ENCODE peak calls at places on chromosome 1, in five cellular contexts. One of them, this sample, is unnamed.
A peak's percentile ranks its signal among the peaks of the same experiment; 100 is the strongest.

GRCh38 chr1:194825382-194825781 is 1639.0 kb upstream of the B3GALT2 start:
- DNase-seq in brain microvascular endothelial cell: no peak
- DNase-seq in CD4-positive, CD25-positive, alpha-beta regulatory T cell: no peak
- DNase-seq in heart right ventricle: no peak
- DNase-seq in PC-3: no peak
- DNase-seq in this sample: no peak

GRCh38 chr1:100860397-100860991 is 34.1 kb downstream of the EXTL2 start:
- DNase-seq in brain microvascular endothelial cell: peak; percentile 80
- DNase-seq in CD4-positive, CD25-positive, alpha-beta regulatory T cell: no peak
- DNase-seq in heart right ventricle: no peak
- DNase-seq in PC-3: peak; percentile 57
- DNase-seq in this sample: no peak

GRCh38 chr1:207404849-207405525 is 49.1 kb upstream of the CR2 start:
- DNase-seq in brain microvascular endothelial cell: peak; percentile 36
- DNase-seq in CD4-positive, CD25-positive, alpha-beta regulatory T cell: peak; percentile 78
- DNase-seq in heart right ventricle: no peak
- DNase-seq in PC-3: peak; percentile 93
- DNase-seq in this sample: peak; percentile 36

GRCh38 chr1:208217774-208218173 is 26.4 kb downstream of the PLXNA2 start:
- DNase-seq in brain microvascular endothelial cell: no peak
- DNase-seq in CD4-positive, CD25-positive, alpha-beta regulatory T cell: no peak
- DNase-seq in heart right ventricle: no peak
- DNase-seq in PC-3: no peak
- DNase-seq in this sample: no peak

GRCh38 chr1:115136106-115136505 is 46.8 kb upstream of the TSPAN2 start:
- DNase-seq in brain microvascular endothelial cell: no peak
- DNase-seq in CD4-positive, CD25-positive, alpha-beta regulatory T cell: no peak
- DNase-seq in heart right ventricle: no peak
- DNase-seq in PC-3: peak; percentile 67
- DNase-seq in this sample: no peak

GRCh38 chr1:183996036-183996376 is 41.5 kb downstream of the COLGALT2 start:
- DNase-seq in brain microvascular endothelial cell: no peak
- DNase-seq in CD4-positive, CD25-positive, alpha-beta regulatory T cell: no peak
- DNase-seq in heart right ventricle: no peak
- DNase-seq in PC-3: no peak
- DNase-seq in this sample: no peak

GRCh38 chr1:97094257-97094972 is 372.8 kb downstream of the PTBP2 start:
- DNase-seq in brain microvascular endothelial cell: peak; percentile 80
- DNase-seq in CD4-positive, CD25-positive, alpha-beta regulatory T cell: no peak
- DNase-seq in heart right ventricle: no peak
- DNase-seq in PC-3: peak; percentile 86
- DNase-seq in this sample: peak; percentile 83

GRCh38 chr1:160428655-160429054 is 28.3 kb downstream of the VANGL2 start:
- DNase-seq in brain microvascular endothelial cell: peak; percentile 48
- DNase-seq in CD4-positive, CD25-positive, alpha-beta regulatory T cell: peak; percentile 64
- DNase-seq in heart right ventricle: peak; percentile 50
- DNase-seq in PC-3: peak; percentile 70
- DNase-seq in this sample: no peak

GRCh38 chr1:236433819-236434315 is 39.8 kb downstream of the EDARADD start:
- DNase-seq in brain microvascular endothelial cell: no peak
- DNase-seq in CD4-positive, CD25-positive, alpha-beta regulatory T cell: no peak
- DNase-seq in heart right ventricle: no peak
- DNase-seq in PC-3: no peak
- DNase-seq in this sample: no peak

GRCh38 chr1:47229031-47229831 is 2.8 kb downstream of the TAL1 start:
- DNase-seq in brain microvascular endothelial cell: no peak
- DNase-seq in CD4-positive, CD25-positive, alpha-beta regulatory T cell: no peak
- DNase-seq in heart right ventricle: no peak
- DNase-seq in PC-3: no peak
- DNase-seq in this sample: no peak

GRCh38 chr1:211551628-211552465 is 27.1 kb downstream of the SLC30A1 start:
- DNase-seq in brain microvascular endothelial cell: peak; percentile 71
- DNase-seq in CD4-positive, CD25-positive, alpha-beta regulatory T cell: no peak
- DNase-seq in heart right ventricle: no peak
- DNase-seq in PC-3: peak; percentile 50
- DNase-seq in this sample: peak; percentile 39

GRCh38 chr1:12640958-12641272 is 3.0 kb upstream of the AADACL4 start:
- DNase-seq in brain microvascular endothelial cell: no peak
- DNase-seq in CD4-positive, CD25-positive, alpha-beta regulatory T cell: no peak
- DNase-seq in heart right ventricle: no peak
- DNase-seq in PC-3: no peak
- DNase-seq in this sample: no peak

GRCh38 chr1:36387141-36387949 is 1.6 kb upstream of the STK40 start:
- DNase-seq in brain microvascular endothelial cell: peak; percentile 71
- DNase-seq in CD4-positive, CD25-positive, alpha-beta regulatory T cell: no peak
- DNase-seq in heart right ventricle: no peak
- DNase-seq in PC-3: no peak
- DNase-seq in this sample: no peak

GRCh38 chr1:107683198-107683657 is 281.8 kb downstream of the VAV3 start:
- DNase-seq in brain microvascular endothelial cell: no peak
- DNase-seq in CD4-positive, CD25-positive, alpha-beta regulatory T cell: no peak
- DNase-seq in heart right ventricle: no peak
- DNase-seq in PC-3: peak; percentile 85
- DNase-seq in this sample: peak; percentile 45

GRCh38 chr1:51301844-51302162 is 28.6 kb downstream of the TTC39A start:
- DNase-seq in brain microvascular endothelial cell: no peak
- DNase-seq in CD4-positive, CD25-positive, alpha-beta regulatory T cell: no peak
- DNase-seq in heart right ventricle: no peak
- DNase-seq in PC-3: no peak
- DNase-seq in this sample: no peak

GRCh38 chr1:213984387-213985180 is 3.2 kb upstream of the PROX1 start:
- DNase-seq in brain microvascular endothelial cell: no peak
- DNase-seq in CD4-positive, CD25-positive, alpha-beta regulatory T cell: no peak
- DNase-seq in heart right ventricle: no peak
- DNase-seq in PC-3: no peak
- DNase-seq in this sample: no peak

GRCh38 chr1:178066904-178067531 is 26.9 kb upstream of the RASAL2 start:
- DNase-seq in brain microvascular endothelial cell: no peak
- DNase-seq in CD4-positive, CD25-positive, alpha-beta regulatory T cell: no peak
- DNase-seq in heart right ventricle: no peak
- DNase-seq in PC-3: no peak
- DNase-seq in this sample: no peak

GRCh38 chr1:118075116-118075515 is 109.9 kb downstream of the SPAG17 start:
- DNase-seq in brain microvascular endothelial cell: no peak
- DNase-seq in CD4-positive, CD25-positive, alpha-beta regulatory T cell: no peak
- DNase-seq in heart right ventricle: no peak
- DNase-seq in PC-3: peak; percentile 12
- DNase-seq in this sample: peak; percentile 37

GRCh38 chr1:103457856-103458255 is 67.6 kb upstream of the RNPC3 start:
- DNase-seq in brain microvascular endothelial cell: no peak
- DNase-seq in CD4-positive, CD25-positive, alpha-beta regulatory T cell: no peak
- DNase-seq in heart right ventricle: no peak
- DNase-seq in PC-3: no peak
- DNase-seq in this sample: no peak

GRCh38 chr1:107965112-107965991 is at the start of gene VAV3:
- DNase-seq in brain microvascular endothelial cell: peak; percentile 41
- DNase-seq in CD4-positive, CD25-positive, alpha-beta regulatory T cell: peak; percentile 57
- DNase-seq in heart right ventricle: peak; percentile 75
- DNase-seq in PC-3: peak; percentile 67
- DNase-seq in this sample: no peak

GRCh38 chr1:71834570-71835441 is 447.5 kb downstream of the NEGR1 start:
- DNase-seq in brain microvascular endothelial cell: no peak
- DNase-seq in CD4-positive, CD25-positive, alpha-beta regulatory T cell: no peak
- DNase-seq in heart right ventricle: peak; percentile 8
- DNase-seq in PC-3: no peak
- DNase-seq in this sample: no peak

GRCh38 chr1:211145944-211146343 is 12.0 kb upstream of the KCNH1 start:
- DNase-seq in brain microvascular endothelial cell: no peak
- DNase-seq in CD4-positive, CD25-positive, alpha-beta regulatory T cell: no peak
- DNase-seq in heart right ventricle: no peak
- DNase-seq in PC-3: no peak
- DNase-seq in this sample: peak; percentile 16

GRCh38 chr1:223156343-223156742 is 13.3 kb upstream of the TLR5 start:
- DNase-seq in brain microvascular endothelial cell: no peak
- DNase-seq in CD4-positive, CD25-positive, alpha-beta regulatory T cell: no peak
- DNase-seq in heart right ventricle: no peak
- DNase-seq in PC-3: no peak
- DNase-seq in this sample: no peak

GRCh38 chr1:193211539-193211938 is 25.1 kb upstream of the B3GALT2 start:
- DNase-seq in brain microvascular endothelial cell: peak; percentile 88
- DNase-seq in CD4-positive, CD25-positive, alpha-beta regulatory T cell: peak; percentile 6
- DNase-seq in heart right ventricle: no peak
- DNase-seq in PC-3: peak; percentile 87
- DNase-seq in this sample: peak; percentile 70

GRCh38 chr1:60037061-60037460 is 36.5 kb downstream of the C1orf87 start:
- DNase-seq in brain microvascular endothelial cell: no peak
- DNase-seq in CD4-positive, CD25-positive, alpha-beta regulatory T cell: no peak
- DNase-seq in heart right ventricle: no peak
- DNase-seq in PC-3: no peak
- DNase-seq in this sample: no peak

GRCh38 chr1:53332188-53332564 is 4.3 kb upstream of the LRP8 start:
- DNase-seq in brain microvascular endothelial cell: no peak
- DNase-seq in CD4-positive, CD25-positive, alpha-beta regulatory T cell: no peak
- DNase-seq in heart right ventricle: no peak
- DNase-seq in PC-3: no peak
- DNase-seq in this sample: no peak

GRCh38 chr1:225762002-225762441 is 15.6 kb upstream of the SRP9 start:
- DNase-seq in brain microvascular endothelial cell: peak; percentile 35
- DNase-seq in CD4-positive, CD25-positive, alpha-beta regulatory T cell: no peak
- DNase-seq in heart right ventricle: no peak
- DNase-seq in PC-3: no peak
- DNase-seq in this sample: no peak

GRCh38 chr1:107765484-107765883 is 199.5 kb downstream of the VAV3 start:
- DNase-seq in brain microvascular endothelial cell: no peak
- DNase-seq in CD4-positive, CD25-positive, alpha-beta regulatory T cell: no peak
- DNase-seq in heart right ventricle: no peak
- DNase-seq in PC-3: no peak
- DNase-seq in this sample: no peak

GRCh38 chr1:220207406-220207805 is 64.8 kb downstream of the RAB3GAP2 start:
- DNase-seq in brain microvascular endothelial cell: no peak
- DNase-seq in CD4-positive, CD25-positive, alpha-beta regulatory T cell: no peak
- DNase-seq in heart right ventricle: no peak
- DNase-seq in PC-3: no peak
- DNase-seq in this sample: no peak

GRCh38 chr1:24864409-24864808 is 65.7 kb downstream of the RUNX3 start:
- DNase-seq in brain microvascular endothelial cell: no peak
- DNase-seq in CD4-positive, CD25-positive, alpha-beta regulatory T cell: no peak
- DNase-seq in heart right ventricle: no peak
- DNase-seq in PC-3: peak; percentile 46
- DNase-seq in this sample: no peak

GRCh38 chr1:228937351-228937750 is 202.1 kb downstream of the RHOU start:
- DNase-seq in brain microvascular endothelial cell: no peak
- DNase-seq in CD4-positive, CD25-positive, alpha-beta regulatory T cell: no peak
- DNase-seq in heart right ventricle: no peak
- DNase-seq in PC-3: no peak
- DNase-seq in this sample: no peak

GRCh38 chr1:45332346-45332720 is 5.6 kb downstream of the HPDL start:
- DNase-seq in brain microvascular endothelial cell: no peak
- DNase-seq in CD4-positive, CD25-positive, alpha-beta regulatory T cell: no peak
- DNase-seq in heart right ventricle: no peak
- DNase-seq in PC-3: no peak
- DNase-seq in this sample: no peak

GRCh38 chr1:10628685-10629084 is 153.9 kb downstream of the PEX14 start:
- DNase-seq in brain microvascular endothelial cell: no peak
- DNase-seq in CD4-positive, CD25-positive, alpha-beta regulatory T cell: no peak
- DNase-seq in heart right ventricle: peak; percentile 74
- DNase-seq in PC-3: no peak
- DNase-seq in this sample: no peak
- H3K27ac ChIP-seq in brain microvascular endothelial cell: no peak overlapping the region
- H3K27ac ChIP-seq in CD4-positive, CD25-positive, alpha-beta regulatory T cell: no peak overlapping the region
- H3K27ac ChIP-seq in heart right ventricle: peak overlapping the region; percentile 58
- H3K27ac ChIP-seq in PC-3: no peak overlapping the region
- H3K27ac ChIP-seq in this sample: no peak overlapping the region

DNA sequence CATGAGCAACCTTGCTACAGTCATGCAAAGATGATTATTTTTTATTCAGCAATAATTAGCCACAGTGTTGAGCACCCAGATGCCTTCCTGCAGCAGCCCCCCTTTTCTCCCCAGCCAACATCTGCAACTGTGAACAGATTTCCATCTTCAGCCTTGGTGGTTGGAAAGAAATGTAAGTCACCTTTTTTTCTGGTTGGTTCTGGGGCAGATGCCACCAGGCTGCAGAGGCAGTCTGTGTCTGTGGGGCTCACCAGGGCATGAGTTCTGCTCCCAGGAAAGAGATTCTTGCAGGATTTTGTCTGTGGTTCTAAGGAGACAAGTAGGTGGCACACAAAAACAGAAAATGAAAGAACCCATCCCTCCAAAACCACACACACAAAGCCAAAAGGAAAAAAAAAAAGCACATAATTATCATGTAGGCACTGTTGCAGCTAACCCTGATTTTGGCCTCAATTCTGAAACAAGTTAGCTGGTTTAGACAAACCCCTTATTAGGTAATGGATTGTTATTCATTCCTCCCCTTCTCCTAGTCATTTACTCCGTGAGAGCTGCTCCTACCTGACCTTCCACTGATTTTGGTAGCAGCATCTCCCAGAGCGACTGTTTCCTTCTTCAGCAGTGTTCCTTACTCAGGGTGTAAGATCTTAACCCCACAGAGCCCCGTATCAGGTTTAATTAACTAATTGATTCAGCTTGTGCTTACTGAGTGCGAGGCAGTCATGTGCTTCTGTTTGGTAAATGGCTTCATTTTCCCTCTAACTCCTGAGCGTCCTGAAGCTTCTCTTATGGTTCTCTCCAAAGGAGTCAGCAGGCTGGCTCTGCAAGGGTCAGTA is 36.5 kb downstream of the GALNT2 start:
- DNase-seq in brain microvascular endothelial cell: no peak
- DNase-seq in CD4-positive, CD25-positive, alpha-beta regulatory T cell: peak; percentile 40
- DNase-seq in heart right ventricle: no peak
- DNase-seq in PC-3: peak; percentile 45
- DNase-seq in this sample: no peak
- H3K27ac ChIP-seq in brain microvascular endothelial cell: peak overlapping the region; percentile 79
- H3K27ac ChIP-seq in CD4-positive, CD25-positive, alpha-beta regulatory T cell: no peak overlapping the region
- H3K27ac ChIP-seq in heart right ventricle: no peak overlapping the region
- H3K27ac ChIP-seq in PC-3: peak overlapping the region; percentile 95
- H3K27ac ChIP-seq in this sample: no peak overlapping the region

DNA sequence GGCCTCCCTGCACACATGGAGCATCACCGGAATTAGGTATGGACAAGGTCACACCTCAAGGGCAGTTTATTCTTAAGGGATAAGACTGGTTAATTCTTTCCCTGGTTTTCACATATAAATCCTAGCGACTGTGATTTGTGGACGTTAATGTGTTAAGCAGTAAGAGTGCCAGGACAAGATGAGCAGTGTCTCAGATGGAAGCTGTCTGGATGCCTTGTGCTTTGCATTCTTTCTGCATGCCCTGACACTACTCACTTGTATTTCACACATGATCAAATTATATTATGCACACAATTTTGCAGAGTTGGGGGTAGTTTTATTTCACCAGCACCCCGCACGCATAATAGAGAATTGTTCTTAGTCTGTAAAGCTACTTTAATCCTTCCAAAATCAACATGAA is 49.2 kb upstream of the NADK start:
- DNase-seq in brain microvascular endothelial cell: no peak
- DNase-seq in CD4-positive, CD25-positive, alpha-beta regulatory T cell: no peak
- DNase-seq in heart right ventricle: no peak
- DNase-seq in PC-3: no peak
- DNase-seq in this sample: no peak
- H3K27ac ChIP-seq in brain microvascular endothelial cell: no peak overlapping the region
- H3K27ac ChIP-seq in CD4-positive, CD25-positive, alpha-beta regulatory T cell: no peak overlapping the region
- H3K27ac ChIP-seq in heart right ventricle: no peak overlapping the region
- H3K27ac ChIP-seq in PC-3: no peak overlapping the region
- H3K27ac ChIP-seq in this sample: no peak overlapping the region

DNA sequence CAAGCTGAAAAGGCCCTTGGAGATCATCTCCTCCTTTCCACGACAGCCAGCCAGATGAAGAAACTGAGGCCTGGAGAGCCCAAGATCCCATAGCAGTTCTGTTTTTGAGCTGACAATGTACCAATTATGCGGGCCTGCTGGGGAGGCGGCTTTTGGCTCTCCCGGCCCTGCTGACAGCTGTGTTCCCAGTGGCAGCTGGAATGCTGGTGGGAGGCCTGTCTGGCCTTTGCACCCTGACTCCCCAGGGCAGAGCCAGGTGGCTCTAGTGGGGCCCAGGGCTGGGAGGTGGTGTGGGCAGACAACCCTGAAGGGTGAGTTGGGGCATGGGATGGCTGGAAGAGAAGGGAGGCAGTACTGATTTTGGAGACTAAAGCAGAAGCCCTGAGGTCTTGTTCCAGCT is 30.7 kb upstream of the WASF2 start:
- DNase-seq in brain microvascular endothelial cell: no peak
- DNase-seq in CD4-positive, CD25-positive, alpha-beta regulatory T cell: no peak
- DNase-seq in heart right ventricle: no peak
- DNase-seq in PC-3: no peak
- DNase-seq in this sample: no peak
- H3K27ac ChIP-seq in brain microvascular endothelial cell: no peak overlapping the region
- H3K27ac ChIP-seq in CD4-positive, CD25-positive, alpha-beta regulatory T cell: peak overlapping the region; percentile 84
- H3K27ac ChIP-seq in heart right ventricle: peak overlapping the region; percentile 69
- H3K27ac ChIP-seq in PC-3: no peak overlapping the region
- H3K27ac ChIP-seq in this sample: no peak overlapping the region

This sample was measured in epithelial cell of prostate.